ENCODE peak calls at places on chromosomes 3 and 15, in five cellular contexts. Z is fibroblast of the conjunctiva; A is AG08395; G is Peyer's patch; Q is activated T-cell treated with anti-CD3 and anti-CD28 coated beads, Interleukin-2, amount 50 U/mL, for 72 hours. H is an unnamed sample.
A peak's percentile ranks its signal among the peaks of the same experiment; 100 is the strongest.

GRCh38 chr3:157574580-157574979 is 71.4 kb upstream of the VEPH1 start:
- DNase-seq in Z (no peak), A (no peak), G (no peak), Q (no peak), H (no peak)

GRCh38 chr3:105960381-105960780 is 91.6 kb upstream of the CBLB start:
- DNase-seq in Z (no peak), A (no peak), G (no peak), Q (no peak), H (no peak)

GRCh38 chr3:87203807-87204206 is 23.3 kb upstream of the CHMP2B start:
- DNase-seq in Z (no peak), A (no peak), G (no peak), Q (no peak), H (no peak)

GRCh38 chr15:66070220-66070934 is 183.2 kb downstream of the MEGF11 start:
- DNase-seq in Z (no peak), A (no peak), G (no peak), Q (no peak), H (no peak)

GRCh38 chr3:27253831-27254230 is 115.4 kb downstream of the NEK10 start:
- DNase-seq in Z (peak; percentile 27), A (peak; percentile 59), G (peak; percentile 49), Q (peak; percentile 32), H (peak; percentile 29)

GRCh38 chr3:57963811-57964346 is 44.3 kb upstream of the FLNB start:
- DNase-seq in Z (no peak), A (no peak), G (no peak), Q (no peak), H (no peak)

GRCh38 chr3:88000853-88001252 is 58.0 kb downstream of the CGGBP1 start:
- DNase-seq in Z (no peak), A (no peak), G (no peak), Q (no peak), H (peak; percentile 41)

GRCh38 chr3:119376758-119377157 is 82.6 kb downstream of the ARHGAP31 start:
- DNase-seq in Z (no peak), A (no peak), G (no peak), Q (no peak), H (no peak)

GRCh38 chr3:69718832-69719231 is 20.4 kb upstream of the MITF start:
- DNase-seq in Z (no peak), A (no peak), G (no peak), Q (no peak), H (no peak)

GRCh38 chr15:57697588-57697987 is 8.9 kb upstream of the POLR2M start:
- DNase-seq in Z (no peak), A (peak; percentile 22), G (no peak), Q (no peak), H (no peak)

GRCh38 chr3:14935577-14936345 is 11.6 kb upstream of the NR2C2 start:
- DNase-seq in Z (no peak), A (no peak), G (no peak), Q (no peak), H (no peak)

GRCh38 chr3:197873329-197873728 is 76.7 kb upstream of the RPL35A start:
- DNase-seq in Z (no peak), A (no peak), G (no peak), Q (no peak), H (no peak)

GRCh38 chr3:43071313-43071893 is 34.5 kb downstream of the POMGNT2 start:
- DNase-seq in Z (no peak), A (no peak), G (no peak), Q (peak; percentile 39), H (peak; percentile 31)

GRCh38 chr3:87727783-87728182 is 331.0 kb downstream of the CGGBP1 start:
- DNase-seq in Z (no peak), A (no peak), G (no peak), Q (no peak), H (no peak)

GRCh38 chr15:64858136-64858535 is 16.4 kb downstream of the PLEKHO2 start:
- DNase-seq in Z (no peak), A (no peak), G (no peak), Q (no peak), H (no peak)

GRCh38 chr3:81713018-81713417 is 48.4 kb downstream of the GBE1 start:
- DNase-seq in Z (no peak), A (no peak), G (no peak), Q (no peak), H (no peak)

GRCh38 chr3:187802928-187803259 is 57.6 kb upstream of the BCL6 start:
- DNase-seq in Z (no peak), A (no peak), G (no peak), Q (peak; percentile 79), H (peak; percentile 89)

GRCh38 chr15:90203473-90203872 is 2.3 kb downstream of the SEMA4B start:
- DNase-seq in Z (no peak), A (no peak), G (no peak), Q (no peak), H (no peak)

GRCh38 chr3:52095990-52096775 is 39.8 kb upstream of the DUSP7 start:
- DNase-seq in Z (no peak), A (no peak), G (no peak), Q (no peak), H (no peak)

GRCh38 chr15:77384086-77384485 is 35.8 kb downstream of the PEAK1 start:
- DNase-seq in Z (no peak), A (no peak), G (no peak), Q (no peak), H (no peak)

GRCh38 chr15:56957812-56958406 is 39.5 kb downstream of the TCF12 start:
- DNase-seq in Z (no peak), A (no peak), G (no peak), Q (no peak), H (no peak)

GRCh38 chr3:55477306-55478010 is 9.6 kb downstream of the WNT5A start:
- DNase-seq in Z (no peak), A (no peak), G (no peak), Q (no peak), H (no peak)

GRCh38 chr3:118890186-118890585 is 144.5 kb downstream of the IGSF11 start:
- DNase-seq in Z (no peak), A (no peak), G (no peak), Q (no peak), H (no peak)